ENCODE peak calls at places on chromosomes 16 and 17, in eight cellular contexts. U, F, P, N, C, G, M and L are unnamed samples.

GRCh38 chr17:33234930-33235685 is 58.0 kb downstream of the ASIC2 start:
- DNase-seq in U (peak), F (peak), P (no peak), N (peak), C (no peak), G (no peak), M (no peak), L (no peak)

GRCh38 chr17:49361129-49361901 is 735 bp downstream of the ZNF652 start:
- DNase-seq in U (peak), F (peak), P (no peak), N (no peak), C (no peak), G (peak), M (peak), L (peak)

GRCh38 chr17:6455321-6455705 is 11.1 kb downstream of the PIMREG start:
- DNase-seq in U (no peak), F (no peak), P (peak), N (no peak), C (no peak), G (peak), M (no peak), L (peak)

GRCh38 chr17:79843917-79844815 is 4.9 kb upstream of the CBX4 start:
- DNase-seq in U (peak), F (peak), P (peak), N (no peak), C (no peak), G (no peak), M (no peak), L (no peak)

GRCh38 chr16:77273-77806 is 685 bp upstream of the MPG start:
- DNase-seq in U (no peak), F (no peak), P (peak), N (no peak), C (no peak), G (peak), M (no peak), L (peak)

GRCh38 chr16:22787456-22788189 is 26.3 kb upstream of the HS3ST2 start:
- DNase-seq in U (no peak), F (peak), P (no peak), N (peak), C (no peak), G (no peak), M (no peak), L (no peak)

GRCh38 chr17:47072881-47073280 is 93.8 kb upstream of the RPRML start:
- DNase-seq in U (peak), F (no peak), P (no peak), N (peak), C (no peak), G (no peak), M (no peak), L (no peak)

GRCh38 chr16:24062270-24062817 is 193.8 kb upstream of the CACNG3 start:
- DNase-seq in U (no peak), F (no peak), P (no peak), N (no peak), C (no peak), G (no peak), M (no peak), L (no peak)

GRCh38 chr17:2707721-2708584 is 3.6 kb downstream of the CLUH start:
- DNase-seq in U (peak), F (no peak), P (peak), N (no peak), C (no peak), G (no peak), M (peak), L (no peak)

GRCh38 chr17:81396722-81397313 is 1.6 kb downstream of the BAHCC1 start:
- DNase-seq in U (peak), F (no peak), P (peak), N (no peak), C (no peak), G (peak), M (no peak), L (no peak)

GRCh38 chr17:29346462-29346861 is 43.7 kb upstream of the TAOK1 start:
- DNase-seq in U (no peak), F (no peak), P (no peak), N (no peak), C (no peak), G (no peak), M (no peak), L (no peak)

GRCh38 chr17:41932821-41933389 is 2.5 kb downstream of the ODAD4 start:
- DNase-seq in U (no peak), F (no peak), P (no peak), N (no peak), C (no peak), G (no peak), M (no peak), L (no peak)

GRCh38 chr16:450800-451512 is 25.5 kb downstream of the RAB11FIP3 start:
- DNase-seq in U (no peak), F (no peak), P (no peak), N (no peak), C (peak), G (peak), M (no peak), L (no peak)

GRCh38 chr17:50149099-50149424 is 1.4 kb downstream of the PPP1R9B start:
- DNase-seq in U (no peak), F (no peak), P (no peak), N (no peak), C (no peak), G (no peak), M (no peak), L (no peak)

GRCh38 chr16:57471852-57472664 is 9.6 kb downstream of the POLR2C start:
- DNase-seq in U (no peak), F (no peak), P (no peak), N (no peak), C (no peak), G (no peak), M (no peak), L (no peak)

GRCh38 chr17:9132944-9133610 is 111.8 kb downstream of the NTN1 start:
- DNase-seq in U (no peak), F (no peak), P (no peak), N (no peak), C (no peak), G (no peak), M (no peak), L (no peak)

GRCh38 chr17:81910840-81911276 is 341 bp downstream of the PCYT2 start:
- DNase-seq in U (peak), F (no peak), P (peak), N (no peak), C (no peak), G (no peak), M (no peak), L (no peak)

GRCh38 chr17:61806081-61806828 is 57.1 kb downstream of the BRIP1 start:
- DNase-seq in U (no peak), F (no peak), P (no peak), N (no peak), C (no peak), G (peak), M (no peak), L (no peak)

GRCh38 chr16:21652451-21652850 is at the start of gene IGSF6:
- DNase-seq in U (no peak), F (no peak), P (no peak), N (no peak), C (no peak), G (no peak), M (no peak), L (no peak)

GRCh38 chr16:15643453-15644305 is 725 bp upstream of the MARF1 start:
- DNase-seq in U (peak), F (peak), P (no peak), N (peak), C (no peak), G (peak), M (peak), L (peak)

GRCh38 chr17:67891481-67892119 is 66.3 kb downstream of the BPTF start:
- DNase-seq in U (no peak), F (peak), P (peak), N (peak), C (no peak), G (peak), M (no peak), L (no peak)

GRCh38 chr17:50045154-50045553 is 10.8 kb upstream of the ITGA3 start:
- DNase-seq in U (no peak), F (no peak), P (no peak), N (no peak), C (no peak), G (no peak), M (no peak), L (no peak)

GRCh38 chr17:17510456-17511292 is 14.5 kb upstream of the RASD1 start:
- DNase-seq in U (no peak), F (no peak), P (no peak), N (no peak), C (no peak), G (no peak), M (no peak), L (no peak)

GRCh38 chr17:9016941-9017552 is 4.3 kb upstream of the NTN1 start:
- DNase-seq in U (no peak), F (no peak), P (no peak), N (no peak), C (no peak), G (no peak), M (no peak), L (no peak)

GRCh38 chr17:74244543-74244942 is 29.5 kb upstream of the DNAI2 start:
- DNase-seq in U (peak), F (no peak), P (no peak), N (no peak), C (no peak), G (no peak), M (peak), L (no peak)

GRCh38 chr17:951388-952132 is 28.0 kb downstream of the NXN start:
- DNase-seq in U (no peak), F (peak), P (peak), N (no peak), C (no peak), G (no peak), M (no peak), L (no peak)

GRCh38 chr17:76265624-76266243 is 586 bp downstream of the UBALD2 start:
- DNase-seq in U (peak), F (no peak), P (peak), N (no peak), C (no peak), G (peak), M (no peak), L (no peak)

GRCh38 chr16:13359835-13360234 is 458.4 kb downstream of the SHISA9 start:
- DNase-seq in U (no peak), F (no peak), P (no peak), N (no peak), C (no peak), G (no peak), M (no peak), L (no peak)

GRCh38 chr16:83205896-83206295 is 579.1 kb downstream of the CDH13 start:
- DNase-seq in U (no peak), F (no peak), P (no peak), N (no peak), C (no peak), G (no peak), M (no peak), L (no peak)

GRCh38 chr16:1456951-1457350 is 12.6 kb upstream of the CCDC154 start:
- DNase-seq in U (no peak), F (no peak), P (no peak), N (no peak), C (no peak), G (no peak), M (no peak), L (no peak)

GRCh38 chr17:67563692-67564228 is 154.0 kb upstream of the NOL11 start:
- DNase-seq in U (no peak), F (no peak), P (no peak), N (no peak), C (no peak), G (no peak), M (no peak), L (no peak)

GRCh38 chr16:72995151-72995881 is 52.6 kb downstream of the ZFHX3 start:
- DNase-seq in U (no peak), F (no peak), P (peak), N (no peak), C (no peak), G (peak), M (no peak), L (peak)

GRCh38 chr17:40561871-40562611 is 3.2 kb downstream of the CCR7 start:
- DNase-seq in U (no peak), F (no peak), P (no peak), N (no peak), C (no peak), G (no peak), M (no peak), L (no peak)

GRCh38 chr17:76414334-76415295 is 30.2 kb downstream of the SPHK1 start:
- DNase-seq in U (peak), F (no peak), P (peak), N (peak), C (no peak), G (peak), M (peak), L (no peak)